ENCODE peak calls at places on chromosome 2, in seven cellular contexts. B, O, C, P, G, M and X are unnamed samples.

GRCh38 chr2:42117923-42118758 is 51.0 kb upstream of the EML4 start:
- DNase-seq in B (no peak), O (no peak), C (peak), P (no peak), G (no peak), M (peak), X (peak)

GRCh38 chr2:159285433-159285832 is 1.1 kb downstream of the WDSUB1 start:
- DNase-seq in B (no peak), O (no peak), C (no peak), P (no peak), G (no peak), M (no peak), X (no peak)

GRCh38 chr2:166984797-166985196 is 96.5 kb downstream of the XIRP2 start:
- DNase-seq in B (no peak), O (no peak), C (peak), P (no peak), G (no peak), M (peak), X (no peak)

GRCh38 chr2:107160831-107161230 is 274.9 kb upstream of the ST6GAL2 start:
- DNase-seq in B (no peak), O (no peak), C (no peak), P (no peak), G (no peak), M (no peak), X (peak)

GRCh38 chr2:33730801-33731200 is 131.7 kb upstream of the FAM98A start:
- DNase-seq in B (no peak), O (no peak), C (no peak), P (no peak), G (no peak), M (no peak), X (no peak)

GRCh38 chr2:98664323-98664722 is 55.9 kb downstream of the UNC50 start:
- DNase-seq in B (no peak), O (peak), C (peak), P (no peak), G (no peak), M (no peak), X (no peak)

GRCh38 chr2:1755436-1756191 is 11.3 kb upstream of the PXDN start:
- DNase-seq in B (no peak), O (no peak), C (no peak), P (no peak), G (no peak), M (peak), X (peak)

GRCh38 chr2:168639501-168639900 is 162.9 kb upstream of the NOSTRIN start:
- DNase-seq in B (no peak), O (no peak), C (peak), P (no peak), G (no peak), M (peak), X (peak)

GRCh38 chr2:235910067-235910466 is 258.1 kb downstream of the GBX2 start:
- DNase-seq in B (no peak), O (no peak), C (no peak), P (no peak), G (no peak), M (no peak), X (no peak)

GRCh38 chr2:8567469-8568108 is 114.3 kb upstream of the ID2 start:
- DNase-seq in B (no peak), O (no peak), C (no peak), P (no peak), G (no peak), M (no peak), X (no peak)

GRCh38 chr2:13106302-13106701 is 389.6 kb downstream of the TRIB2 start:
- DNase-seq in B (no peak), O (no peak), C (no peak), P (no peak), G (no peak), M (no peak), X (peak)

GRCh38 chr2:220057922-220058321 is 430.5 kb downstream of the SLC4A3 start:
- DNase-seq in B (no peak), O (no peak), C (no peak), P (no peak), G (no peak), M (no peak), X (no peak)

GRCh38 chr2:144938308-144938709 is 418.4 kb upstream of the ZEB2 start:
- DNase-seq in B (no peak), O (no peak), C (peak), P (peak), G (no peak), M (peak), X (peak)

GRCh38 chr2:170892391-170892951 is 36.6 kb upstream of the GORASP2 start:
- DNase-seq in B (no peak), O (no peak), C (no peak), P (no peak), G (no peak), M (no peak), X (no peak)

GRCh38 chr2:26838121-26838906 is 9.6 kb upstream of the DPYSL5 start:
- DNase-seq in B (no peak), O (no peak), C (peak), P (peak), G (no peak), M (peak), X (peak)

GRCh38 chr2:234308814-234309195 is 188.1 kb downstream of the ARL4C start:
- DNase-seq in B (no peak), O (peak), C (peak), P (peak), G (no peak), M (peak), X (peak)

GRCh38 chr2:217367464-217367863 is 507.6 kb upstream of the TNP1 start:
- DNase-seq in B (no peak), O (no peak), C (peak), P (no peak), G (no peak), M (peak), X (peak)

GRCh38 chr2:70442301-70443077 is 111.1 kb downstream of the TGFA start:
- DNase-seq in B (no peak), O (no peak), C (peak), P (no peak), G (no peak), M (no peak), X (peak)

GRCh38 chr2:95274291-95275150 is at the start of gene PROM2:
- DNase-seq in B (no peak), O (no peak), C (peak), P (no peak), G (peak), M (no peak), X (no peak)

GRCh38 chr2:166568409-166568808 is 74.4 kb upstream of the SCN7A start:
- DNase-seq in B (no peak), O (no peak), C (no peak), P (no peak), G (no peak), M (no peak), X (no peak)